ENCODE peak calls at places on chromosome 2, in ten cellular contexts. One of them, this sample, is unnamed.

GRCh38 chr2:29009711-29010677 is 28.9 kb downstream of the TOGARAM2 start:
- DNase-seq in stomach: no peak
- DNase-seq in sigmoid colon: no peak
- DNase-seq in K562: no peak
- DNase-seq in suprapubic skin: no peak
- DNase-seq in SK-N-SH: no peak
- DNase-seq in endothelial cell of umbilical vein: no peak
- DNase-seq in GM23338: no peak
- DNase-seq in SK-N-MC: no peak
- DNase-seq in breast epithelium: no peak
- DNase-seq in this sample: peak; percentile 82

GRCh38 chr2:10964076-10964812 is 52.5 kb downstream of the KCNF1 start:
- DNase-seq in stomach: no peak
- DNase-seq in sigmoid colon: peak; percentile 44
- DNase-seq in K562: no peak
- DNase-seq in suprapubic skin: no peak
- DNase-seq in SK-N-SH: no peak
- DNase-seq in endothelial cell of umbilical vein: no peak
- DNase-seq in GM23338: no peak
- DNase-seq in SK-N-MC: no peak
- DNase-seq in breast epithelium: no peak
- DNase-seq in this sample: no peak

GRCh38 chr2:52536929-52537460 is 1230.6 kb upstream of the CHAC2 start:
- DNase-seq in stomach: no peak
- DNase-seq in sigmoid colon: no peak
- DNase-seq in K562: no peak
- DNase-seq in suprapubic skin: no peak
- DNase-seq in SK-N-SH: no peak
- DNase-seq in endothelial cell of umbilical vein: no peak
- DNase-seq in GM23338: no peak
- DNase-seq in SK-N-MC: no peak
- DNase-seq in breast epithelium: no peak
- DNase-seq in this sample: no peak

GRCh38 chr2:238387376-238387775 is 39.4 kb upstream of the ASB1 start:
- DNase-seq in stomach: no peak
- DNase-seq in sigmoid colon: no peak
- DNase-seq in K562: no peak
- DNase-seq in suprapubic skin: no peak
- DNase-seq in SK-N-SH: no peak
- DNase-seq in endothelial cell of umbilical vein: no peak
- DNase-seq in GM23338: no peak
- DNase-seq in SK-N-MC: no peak
- DNase-seq in breast epithelium: no peak
- DNase-seq in this sample: no peak

GRCh38 chr2:225019100-225019499 is 23.2 kb downstream of the DOCK10 start:
- DNase-seq in stomach: no peak
- DNase-seq in sigmoid colon: no peak
- DNase-seq in K562: no peak
- DNase-seq in suprapubic skin: no peak
- DNase-seq in SK-N-SH: no peak
- DNase-seq in endothelial cell of umbilical vein: no peak
- DNase-seq in GM23338: no peak
- DNase-seq in SK-N-MC: no peak
- DNase-seq in breast epithelium: no peak
- DNase-seq in this sample: no peak

GRCh38 chr2:190576565-190576964 is 42.0 kb upstream of the NEMP2 start:
- DNase-seq in stomach: no peak
- DNase-seq in sigmoid colon: no peak
- DNase-seq in K562: no peak
- DNase-seq in suprapubic skin: no peak
- DNase-seq in SK-N-SH: no peak
- DNase-seq in endothelial cell of umbilical vein: no peak
- DNase-seq in GM23338: no peak
- DNase-seq in SK-N-MC: no peak
- DNase-seq in breast epithelium: no peak
- DNase-seq in this sample: no peak

GRCh38 chr2:66574701-66575624 is 140.0 kb downstream of the MEIS1 start:
- DNase-seq in stomach: no peak
- DNase-seq in sigmoid colon: peak; percentile 92
- DNase-seq in K562: peak; percentile 50
- DNase-seq in suprapubic skin: peak; percentile 80
- DNase-seq in SK-N-SH: peak; percentile 91
- DNase-seq in endothelial cell of umbilical vein: peak; percentile 81
- DNase-seq in GM23338: peak; percentile 96
- DNase-seq in SK-N-MC: peak; percentile 85
- DNase-seq in breast epithelium: no peak
- DNase-seq in this sample: no peak

GRCh38 chr2:62787381-62787780 is 81.9 kb downstream of the EHBP1 start:
- DNase-seq in stomach: no peak
- DNase-seq in sigmoid colon: no peak
- DNase-seq in K562: no peak
- DNase-seq in suprapubic skin: no peak
- DNase-seq in SK-N-SH: peak; percentile 31
- DNase-seq in endothelial cell of umbilical vein: peak; percentile 69
- DNase-seq in GM23338: peak; percentile 25
- DNase-seq in SK-N-MC: peak; percentile 52
- DNase-seq in breast epithelium: no peak
- DNase-seq in this sample: no peak

GRCh38 chr2:70133521-70134348 is 46.5 kb downstream of the PCBP1 start:
- DNase-seq in stomach: no peak
- DNase-seq in sigmoid colon: no peak
- DNase-seq in K562: no peak
- DNase-seq in suprapubic skin: no peak
- DNase-seq in SK-N-SH: no peak
- DNase-seq in endothelial cell of umbilical vein: peak; percentile 77
- DNase-seq in GM23338: no peak
- DNase-seq in SK-N-MC: no peak
- DNase-seq in breast epithelium: no peak
- DNase-seq in this sample: peak; percentile 50

GRCh38 chr2:80326214-80326613 is 21.7 kb upstream of the LRRTM1 start:
- DNase-seq in stomach: no peak
- DNase-seq in sigmoid colon: no peak
- DNase-seq in K562: peak; percentile 12
- DNase-seq in suprapubic skin: no peak
- DNase-seq in SK-N-SH: peak; percentile 45
- DNase-seq in endothelial cell of umbilical vein: no peak
- DNase-seq in GM23338: peak; percentile 64
- DNase-seq in SK-N-MC: peak; percentile 32
- DNase-seq in breast epithelium: no peak
- DNase-seq in this sample: no peak

GRCh38 chr2:15731213-15731888 is 139.7 kb downstream of the DDX1 start:
- DNase-seq in stomach: peak; percentile 14
- DNase-seq in sigmoid colon: no peak
- DNase-seq in K562: no peak
- DNase-seq in suprapubic skin: peak; percentile 28
- DNase-seq in SK-N-SH: no peak
- DNase-seq in endothelial cell of umbilical vein: no peak
- DNase-seq in GM23338: no peak
- DNase-seq in SK-N-MC: no peak
- DNase-seq in breast epithelium: no peak
- DNase-seq in this sample: no peak

GRCh38 chr2:15729001-15729400 is 137.3 kb downstream of the DDX1 start:
- DNase-seq in stomach: peak; percentile 13
- DNase-seq in sigmoid colon: no peak
- DNase-seq in K562: no peak
- DNase-seq in suprapubic skin: no peak
- DNase-seq in SK-N-SH: no peak
- DNase-seq in endothelial cell of umbilical vein: no peak
- DNase-seq in GM23338: no peak
- DNase-seq in SK-N-MC: no peak
- DNase-seq in breast epithelium: no peak
- DNase-seq in this sample: no peak

GRCh38 chr2:15731889-15732271 is 140.2 kb downstream of the DDX1 start:
- DNase-seq in stomach: no peak
- DNase-seq in sigmoid colon: no peak
- DNase-seq in K562: no peak
- DNase-seq in suprapubic skin: no peak
- DNase-seq in SK-N-SH: no peak
- DNase-seq in endothelial cell of umbilical vein: no peak
- DNase-seq in GM23338: no peak
- DNase-seq in SK-N-MC: no peak
- DNase-seq in breast epithelium: no peak
- DNase-seq in this sample: no peak

GRCh38 chr2:15729709-15730544 is 138.3 kb downstream of the DDX1 start:
- DNase-seq in stomach: peak; percentile 1
- DNase-seq in sigmoid colon: no peak
- DNase-seq in K562: no peak
- DNase-seq in suprapubic skin: no peak
- DNase-seq in SK-N-SH: no peak
- DNase-seq in endothelial cell of umbilical vein: no peak
- DNase-seq in GM23338: no peak
- DNase-seq in SK-N-MC: no peak
- DNase-seq in breast epithelium: no peak
- DNase-seq in this sample: no peak

DNA sequence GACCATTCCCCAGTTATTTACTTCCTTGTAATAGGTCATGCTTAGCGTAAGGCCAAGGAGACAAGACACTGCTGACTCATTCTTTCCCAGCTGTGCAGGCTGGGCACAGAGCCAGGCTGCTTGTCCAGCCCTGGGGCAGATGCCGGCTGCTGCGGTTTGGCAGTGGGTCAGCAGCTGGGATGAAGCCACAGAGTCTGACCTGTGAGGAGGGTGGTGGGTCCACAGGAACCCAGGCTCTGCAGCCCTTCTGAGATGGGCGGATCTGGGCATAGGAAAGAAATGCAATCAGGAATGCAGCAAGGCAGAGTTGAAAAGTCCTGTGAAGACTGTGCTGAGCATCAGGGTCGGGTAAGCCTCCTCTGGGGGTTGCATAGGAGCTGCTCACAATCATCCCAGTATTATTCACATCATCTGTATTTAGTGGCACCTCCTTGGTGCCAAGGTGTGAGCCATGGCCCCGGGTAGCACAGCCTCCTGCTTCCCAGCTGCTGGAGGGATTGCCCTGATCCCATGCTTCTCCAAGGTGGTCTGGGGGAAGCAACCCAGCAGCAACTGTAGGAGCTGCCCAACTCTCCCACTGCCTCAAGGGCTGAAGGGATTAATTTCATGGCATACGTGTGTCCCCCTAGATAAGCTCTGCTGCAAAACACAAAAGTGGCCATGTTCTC is 139.0 kb downstream of the DDX1 start:
- DNase-seq in stomach: peak; percentile 94
- DNase-seq in sigmoid colon: peak; percentile 96
- DNase-seq in K562: peak; percentile 70
- DNase-seq in suprapubic skin: peak; percentile 86
- DNase-seq in SK-N-SH: peak; percentile 91
- DNase-seq in endothelial cell of umbilical vein: peak; percentile 97
- DNase-seq in GM23338: no peak
- DNase-seq in SK-N-MC: no peak
- DNase-seq in breast epithelium: peak; percentile 86
- DNase-seq in this sample: peak; percentile 88
- TF ChIP-seq POLR2AphosphoS5 in stomach: peak; percentile 71
- TF ChIP-seq POLR2AphosphoS5 in sigmoid colon: peak; percentile 79
- TF ChIP-seq POLR2AphosphoS5 in K562: peak; percentile 85
- TF ChIP-seq POLR2AphosphoS5 in suprapubic skin: no peak
- TF ChIP-seq POLR2AphosphoS5 in SK-N-SH: no peak
- TF ChIP-seq POLR2AphosphoS5 in endothelial cell of umbilical vein: peak; percentile 96
- TF ChIP-seq POLR2AphosphoS5 in GM23338: no peak
- TF ChIP-seq POLR2AphosphoS5 in SK-N-MC: no peak
- TF ChIP-seq POLR2AphosphoS5 in breast epithelium: peak; percentile 90
- TF ChIP-seq POLR2AphosphoS5 in this sample: peak; percentile 87

GRCh38 chr2:85258194-85258605 is 69.6 kb downstream of the TGOLN2 start:
- DNase-seq in stomach: no peak
- DNase-seq in sigmoid colon: no peak
- DNase-seq in K562: no peak
- DNase-seq in suprapubic skin: no peak
- DNase-seq in SK-N-SH: no peak
- DNase-seq in endothelial cell of umbilical vein: no peak
- DNase-seq in GM23338: no peak
- DNase-seq in SK-N-MC: no peak
- DNase-seq in breast epithelium: no peak
- DNase-seq in this sample: peak; percentile 60
- H3K27ac ChIP-seq in stomach: peak overlapping the region; percentile 63
- H3K27ac ChIP-seq in sigmoid colon: peak overlapping the region; percentile 50
- H3K27ac ChIP-seq in K562: no peak overlapping the region
- H3K27ac ChIP-seq in suprapubic skin: peak overlapping the region; percentile 76
- H3K27ac ChIP-seq in SK-N-SH: peak overlapping the region; percentile 49
- H3K27ac ChIP-seq in endothelial cell of umbilical vein: peak overlapping the region; percentile 55
- H3K27ac ChIP-seq in GM23338: peak overlapping the region; percentile 94
- H3K27ac ChIP-seq in SK-N-MC: peak overlapping the region; percentile 95
- H3K27ac ChIP-seq in breast epithelium: peak overlapping the region; percentile 86
- H3K27ac ChIP-seq in this sample: no peak overlapping the region

DNA sequence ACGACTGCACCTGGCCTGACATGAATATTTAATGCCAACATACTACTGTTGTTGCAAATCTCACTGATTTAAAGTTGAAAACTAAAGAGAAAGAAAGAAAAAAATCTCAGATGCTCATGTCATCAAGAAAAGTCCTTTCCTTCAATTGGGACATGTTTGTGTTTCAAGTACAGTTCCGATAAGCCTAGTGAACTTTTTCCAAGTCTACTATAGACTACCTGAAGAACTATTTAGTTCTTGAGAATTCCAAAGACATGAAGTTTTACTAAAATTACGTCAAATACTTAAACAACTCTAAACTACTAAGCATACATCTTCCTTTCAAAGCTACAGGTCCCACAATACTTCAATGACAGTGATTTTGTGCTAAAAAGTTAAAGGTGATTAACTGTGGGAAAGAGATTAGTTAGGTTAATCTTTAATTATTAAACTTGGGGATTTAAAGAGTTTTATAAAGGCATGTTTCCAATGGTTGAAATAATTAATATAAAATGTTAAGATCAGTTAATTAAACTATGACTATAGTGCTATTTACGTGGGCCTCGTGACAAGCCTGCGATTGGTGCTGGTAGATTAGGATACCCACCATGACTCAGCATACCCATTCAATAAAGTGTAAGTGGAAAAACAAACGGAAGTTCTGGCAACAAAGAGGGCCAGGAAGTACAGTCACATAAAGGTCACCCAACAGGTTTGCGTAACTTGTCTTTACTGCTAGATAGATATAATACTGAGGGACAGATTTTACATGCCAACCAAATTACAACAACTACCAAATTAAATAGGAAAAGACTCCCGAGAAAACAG is 55.5 kb downstream of the SEPTIN10 start:
- DNase-seq in stomach: peak; percentile 69
- DNase-seq in sigmoid colon: no peak
- DNase-seq in K562: no peak
- DNase-seq in suprapubic skin: no peak
- DNase-seq in SK-N-SH: no peak
- DNase-seq in endothelial cell of umbilical vein: peak; percentile 96
- DNase-seq in GM23338: peak; percentile 33
- DNase-seq in SK-N-MC: no peak
- DNase-seq in breast epithelium: peak; percentile 34
- DNase-seq in this sample: no peak
- TF ChIP-seq POLR2AphosphoS5 in stomach: peak; percentile 84
- TF ChIP-seq POLR2AphosphoS5 in sigmoid colon: no peak
- TF ChIP-seq POLR2AphosphoS5 in K562: no peak
- TF ChIP-seq POLR2AphosphoS5 in suprapubic skin: no peak
- TF ChIP-seq POLR2AphosphoS5 in SK-N-SH: no peak
- TF ChIP-seq POLR2AphosphoS5 in endothelial cell of umbilical vein: peak; percentile 96
- TF ChIP-seq POLR2AphosphoS5 in GM23338: no peak
- TF ChIP-seq POLR2AphosphoS5 in SK-N-MC: no peak
- TF ChIP-seq POLR2AphosphoS5 in breast epithelium: peak; percentile 49
- TF ChIP-seq POLR2AphosphoS5 in this sample: no peak

DNA sequence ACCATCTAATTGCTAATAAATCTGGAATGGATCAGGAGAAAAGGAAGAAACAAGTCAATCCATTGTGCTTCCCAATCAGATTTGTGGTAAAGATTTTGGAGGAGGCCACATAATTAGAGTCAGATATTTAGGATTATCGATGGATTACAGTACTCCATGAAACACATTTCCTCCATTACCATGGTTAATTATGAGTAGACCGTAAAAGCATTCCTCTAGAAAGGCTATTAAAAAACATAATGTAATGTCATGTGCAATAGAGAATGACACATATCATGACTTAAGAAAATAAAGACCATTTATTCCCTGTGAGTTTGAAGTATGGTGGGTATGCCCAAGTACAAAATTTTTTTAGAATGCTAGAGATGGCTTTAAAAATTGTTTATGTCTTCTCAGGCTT is 96.1 kb downstream of the ITGA4 start:
- DNase-seq in stomach: no peak
- DNase-seq in sigmoid colon: no peak
- DNase-seq in K562: no peak
- DNase-seq in suprapubic skin: no peak
- DNase-seq in SK-N-SH: no peak
- DNase-seq in endothelial cell of umbilical vein: no peak
- DNase-seq in GM23338: no peak
- DNase-seq in SK-N-MC: no peak
- DNase-seq in breast epithelium: no peak
- DNase-seq in this sample: no peak
- H3K27ac ChIP-seq in stomach: no peak overlapping the region
- H3K27ac ChIP-seq in sigmoid colon: no peak overlapping the region
- H3K27ac ChIP-seq in K562: no peak overlapping the region
- H3K27ac ChIP-seq in suprapubic skin: no peak overlapping the region
- H3K27ac ChIP-seq in SK-N-SH: peak overlapping the region; percentile 58
- H3K27ac ChIP-seq in endothelial cell of umbilical vein: no peak overlapping the region
- H3K27ac ChIP-seq in GM23338: no peak overlapping the region
- H3K27ac ChIP-seq in SK-N-MC: peak overlapping the region; percentile 22
- H3K27ac ChIP-seq in breast epithelium: no peak overlapping the region
- H3K27ac ChIP-seq in this sample: no peak overlapping the region

This sample was measured in spleen.